ENCODE peak calls at places on chromosomes 4 and X, in eight cellular contexts. M is thoracic aorta, P is nephron progenitor cell, Z is left lung, U is fibroblast of mammary gland, V is cardiac muscle cell, D is lower lobe of right lung, O is epithelial cell of proximal tubule. K is an unnamed sample.

GRCh38 chr4:3112979-3113469 is 38.5 kb downstream of the HTT start:
- DNase-seq in Z (no peak), U (peak), V (no peak), M (no peak), P (no peak), O (no peak), D (no peak), K (no peak)

GRCh38 chr4:88623097-88623496 is 30.8 kb downstream of the HERC3 start:
- DNase-seq in D (no peak), V (no peak), P (no peak), Z (no peak), U (peak), O (no peak), M (no peak), K (no peak)

GRCh38 chr4:130632731-130633604 is 1537.0 kb downstream of the C4orf33 start:
- DNase-seq in O (no peak), D (no peak), Z (no peak), U (peak), P (no peak), V (no peak), M (no peak), K (no peak)

GRCh38 chr4:172809319-172809718 is 359.3 kb upstream of the GALNT7 start:
- DNase-seq in V (peak), U (no peak), P (peak), D (no peak), M (no peak), Z (no peak), O (no peak), K (no peak)

GRCh38 chr4:102441978-102442890 is 58.9 kb upstream of the NFKB1 start:
- DNase-seq in P (no peak), Z (no peak), V (no peak), D (no peak), O (no peak), M (no peak), U (no peak), K (no peak)

GRCh38 chr4:159069922-159070321 is 33.0 kb upstream of the RAPGEF2 start:
- DNase-seq in V (no peak), P (no peak), O (no peak), U (peak), Z (no peak), D (no peak), M (no peak), K (no peak)

GRCh38 chrX:47175588-47175980 is 18.0 kb upstream of the UBA1 start:
- DNase-seq in Z (peak), V (no peak), O (no peak), M (no peak), D (no peak), U (no peak), P (no peak), K (no peak)

GRCh38 chrX:153774576-153775292 is 6.1 kb upstream of the SRPK3 start:
- DNase-seq in D (peak), Z (no peak), P (peak), O (no peak), V (no peak), U (no peak), M (no peak), K (no peak)

GRCh38 chr4:41178372-41179085 is 35.8 kb downstream of the APBB2 start:
- DNase-seq in Z (no peak), D (no peak), P (no peak), V (no peak), U (peak), O (no peak), M (no peak), K (no peak)

GRCh38 chr4:7134737-7135388 is 57.5 kb upstream of the SORCS2 start:
- DNase-seq in U (peak), V (no peak), M (no peak), P (no peak), Z (peak), O (no peak), D (no peak), K (peak)

GRCh38 chr4:4535590-4535989 is 6.3 kb downstream of the STX18 start:
- DNase-seq in D (no peak), M (no peak), V (no peak), P (no peak), Z (no peak), O (no peak), U (no peak), K (no peak)

GRCh38 chr4:72900952-72901351 is 168.6 kb downstream of the COX18 start:
- DNase-seq in M (no peak), Z (no peak), P (no peak), O (no peak), D (no peak), V (no peak), U (peak), K (no peak)

GRCh38 chrX:989959-990510 is 222.4 kb downstream of the CRLF2 start:
- DNase-seq in P (peak), V (no peak), O (peak), U (peak), Z (peak), D (no peak), M (no peak), K (peak)

GRCh38 chr4:38371391-38371851 is 292.6 kb upstream of the KLF3 start:
- DNase-seq in Z (peak), U (peak), V (no peak), P (no peak), D (no peak), M (no peak), O (no peak), K (no peak)

GRCh38 chr4:61149278-61149677 is 50.8 kb upstream of the ADGRL3 start:
- DNase-seq in M (no peak), O (no peak), V (no peak), U (no peak), P (no peak), D (no peak), Z (no peak), K (no peak)

GRCh38 chr4:101254776-101255175 is 92.5 kb downstream of the PPP3CA start:
- DNase-seq in D (no peak), P (no peak), V (no peak), O (no peak), Z (no peak), M (no peak), U (peak), K (no peak)

GRCh38 chr4:83548151-83548905 is 12.4 kb downstream of the GPAT3 start:
- DNase-seq in V (no peak), Z (peak), U (peak), O (peak), M (peak), P (no peak), D (peak), K (no peak)

GRCh38 chrX:33156152-33156726 is 55.1 kb downstream of the DMD start:
- DNase-seq in D (no peak), Z (no peak), U (no peak), V (no peak), O (no peak), M (no peak), P (no peak), K (no peak)

GRCh38 chr4:4761128-4761991 is 98.1 kb upstream of the MSX1 start:
- DNase-seq in P (no peak), V (peak), D (no peak), U (peak), Z (no peak), M (no peak), O (no peak), K (no peak)

GRCh38 chrX:120774611-120775010 is 101.1 kb downstream of the CT47B1 start:
- DNase-seq in O (no peak), M (no peak), D (no peak), Z (no peak), U (peak), P (no peak), V (no peak), K (no peak)

GRCh38 chrX:120768681-120769080 is 107.0 kb downstream of the CT47B1 start:
- DNase-seq in D (no peak), U (peak), M (no peak), V (no peak), P (no peak), O (no peak), Z (no peak), K (no peak)

GRCh38 chrX:120773801-120774200 is 101.9 kb downstream of the CT47B1 start:
- DNase-seq in V (no peak), D (no peak), U (no peak), M (no peak), O (no peak), Z (no peak), P (no peak), K (no peak)

GRCh38 chrX:120768254-120768653 is 107.4 kb downstream of the CT47B1 start:
- DNase-seq in D (no peak), U (peak), P (no peak), Z (no peak), V (no peak), O (no peak), M (no peak), K (no peak)

GRCh38 chrX:120769576-120770341 is 105.9 kb downstream of the CT47B1 start:
- DNase-seq in U (peak), D (no peak), P (no peak), M (no peak), V (peak), O (peak), Z (no peak), K (no peak)
- TF ChIP-seq CTCF in U (peak), D (peak), P (no peak), M (peak), V (peak), O (peak), Z (peak), K (peak)

GRCh38 chrX:10028283-10029104 is 61.3 kb downstream of the CLDN34 start:
- DNase-seq in D (no peak), O (no peak), U (no peak), V (no peak), M (no peak), P (no peak), Z (no peak), K (no peak)
- TF ChIP-seq CTCF in D (no peak), O (no peak), U (no peak), V (no peak), M (no peak), P (no peak), Z (no peak), K (no peak)

GRCh38 chr4:92303621-92304027 is at the start of gene GRID2:
- DNase-seq in Z (no peak), V (peak), P (peak), M (no peak), O (no peak), D (no peak), U (no peak), K (no peak)
- TF ChIP-seq CTCF in Z (no peak), V (no peak), P (no peak), M (no peak), O (no peak), D (no peak), U (no peak), K (no peak)

DNA sequence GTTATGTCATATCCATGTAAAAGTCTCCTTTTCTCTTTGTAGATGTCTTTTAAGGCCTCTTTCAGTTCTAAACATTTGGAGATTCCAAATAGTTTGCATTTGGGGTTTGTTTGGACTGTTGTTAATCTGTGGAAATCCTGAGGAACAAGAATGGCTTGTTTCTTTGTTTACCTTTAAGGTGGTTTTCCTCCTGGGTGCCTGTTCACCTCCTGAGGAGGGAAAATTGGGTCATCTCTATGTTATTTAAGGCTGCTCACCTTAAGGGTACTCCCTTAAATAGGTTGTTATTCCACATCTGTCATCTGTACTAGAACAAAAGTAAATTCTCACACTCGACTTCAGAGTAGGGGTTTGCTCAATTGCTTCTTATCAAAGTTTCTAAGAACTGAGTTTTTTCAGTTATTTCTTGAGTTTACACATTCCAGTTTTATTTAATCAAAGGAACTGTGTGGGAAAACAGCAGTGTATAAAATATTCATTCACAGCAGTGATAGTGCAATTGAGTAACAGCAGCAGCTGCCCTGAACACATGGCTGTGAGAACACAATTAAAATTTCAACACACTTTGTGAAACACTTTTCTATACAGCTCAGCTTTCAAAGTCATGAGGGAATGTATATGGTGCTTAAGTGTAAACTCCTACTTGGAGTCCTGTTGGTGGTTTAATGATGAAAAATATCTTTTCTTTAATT is 238.5 kb upstream of the PGRMC2 start:
- DNase-seq in P (no peak), Z (no peak), D (no peak), M (no peak), V (no peak), O (no peak), U (peak), K (no peak)
- TF ChIP-seq CTCF in P (no peak), Z (no peak), D (no peak), M (no peak), V (no peak), O (no peak), U (no peak), K (no peak)

GRCh38 chr4:11597506-11597905 is 168.8 kb upstream of the HS3ST1 start:
- DNase-seq in M (no peak), O (no peak), P (no peak), V (no peak), D (no peak), Z (no peak), U (no peak), K (no peak)
- TF ChIP-seq CTCF in M (no peak), O (no peak), P (no peak), V (no peak), D (no peak), Z (no peak), U (no peak), K (no peak)

GRCh38 chrX:121154858-121155404 is 107.5 kb downstream of the GLUD2 start:
- DNase-seq in D (no peak), V (no peak), U (no peak), Z (no peak), M (no peak), O (no peak), P (no peak), K (no peak)
- TF ChIP-seq CTCF in D (no peak), V (no peak), U (no peak), Z (no peak), M (no peak), O (no peak), P (no peak), K (no peak)

GRCh38 chr4:17128268-17128667 is 229.8 kb upstream of the LDB2 start:
- DNase-seq in U (peak), P (no peak), D (no peak), M (no peak), O (no peak), Z (no peak), V (no peak), K (no peak)

GRCh38 chr4:17120761-17121160 is 222.3 kb upstream of the LDB2 start:
- DNase-seq in O (no peak), V (no peak), D (no peak), M (no peak), U (peak), Z (no peak), P (no peak), K (no peak)

GRCh38 chr4:17126306-17126978 is 228.0 kb upstream of the LDB2 start:
- DNase-seq in U (no peak), P (no peak), V (no peak), Z (no peak), O (no peak), D (no peak), M (no peak), K (no peak)

GRCh38 chr4:17124767-17125166 is 226.3 kb upstream of the LDB2 start:
- DNase-seq in P (no peak), O (no peak), U (no peak), V (no peak), D (no peak), Z (no peak), M (no peak), K (no peak)
- TF ChIP-seq CTCF in P (peak), O (peak), U (peak), V (peak), D (no peak), Z (no peak), M (no peak), K (no peak)

DNA sequence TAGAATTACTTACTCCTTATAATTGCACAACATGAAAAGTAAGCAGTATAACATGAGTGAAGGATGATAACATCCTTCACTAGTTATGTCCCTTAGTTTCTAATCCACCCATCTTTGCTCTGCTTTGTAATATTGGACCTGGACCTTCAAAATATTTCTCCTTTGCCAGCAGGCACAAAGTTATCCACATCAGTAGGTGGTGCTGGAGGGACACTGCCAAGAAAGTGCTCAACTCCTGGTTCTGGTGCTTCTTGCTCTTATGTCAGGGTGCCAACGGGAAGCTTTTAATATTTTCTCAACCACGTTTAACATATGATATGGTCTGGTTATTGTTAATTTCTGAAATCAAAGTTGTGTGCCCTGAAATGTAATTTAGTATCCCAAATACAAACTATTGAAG is 49.1 kb downstream of the TMEM165 start:
- DNase-seq in V (peak), M (no peak), U (peak), P (no peak), O (no peak), D (no peak), Z (no peak), K (no peak)
- TF ChIP-seq CTCF in V (peak), M (no peak), U (peak), P (no peak), O (peak), D (no peak), Z (no peak), K (no peak)

K was measured in tibial nerve.